ENCODE peak calls at places on chromosome 18, in five cellular contexts. One of them, this sample, is unnamed.

GRCh38 chr18:23330423-23330822 is 122.7 kb upstream of the RIOK3 start:
- DNase-seq in activated CD8-positive, alpha-beta memory T cell treated with anti-CD3 and anti-CD28 coated beads for 48 hours: no peak
- DNase-seq in germinal center: peak
- DNase-seq in OCI-LY7: peak
- DNase-seq in nucleus accumbens: no peak
- DNase-seq in this sample: no peak

GRCh38 chr18:21763846-21764646 is 23.5 kb downstream of the MIB1 start:
- DNase-seq in activated CD8-positive, alpha-beta memory T cell treated with anti-CD3 and anti-CD28 coated beads for 48 hours: no peak
- DNase-seq in germinal center: no peak
- DNase-seq in OCI-LY7: no peak
- DNase-seq in nucleus accumbens: no peak
- DNase-seq in this sample: no peak

GRCh38 chr18:36177913-36178312 is 9.4 kb upstream of the MOCOS start:
- DNase-seq in activated CD8-positive, alpha-beta memory T cell treated with anti-CD3 and anti-CD28 coated beads for 48 hours: no peak
- DNase-seq in germinal center: no peak
- DNase-seq in OCI-LY7: no peak
- DNase-seq in nucleus accumbens: no peak
- DNase-seq in this sample: no peak

GRCh38 chr18:26772691-26773090 is 92.8 kb downstream of the AQP4 start:
- DNase-seq in activated CD8-positive, alpha-beta memory T cell treated with anti-CD3 and anti-CD28 coated beads for 48 hours: no peak
- DNase-seq in germinal center: no peak
- DNase-seq in OCI-LY7: no peak
- DNase-seq in nucleus accumbens: no peak
- DNase-seq in this sample: no peak

GRCh38 chr18:4351005-4351404 is 104.1 kb downstream of the DLGAP1 start:
- DNase-seq in activated CD8-positive, alpha-beta memory T cell treated with anti-CD3 and anti-CD28 coated beads for 48 hours: no peak
- DNase-seq in germinal center: no peak
- DNase-seq in OCI-LY7: no peak
- DNase-seq in nucleus accumbens: no peak
- DNase-seq in this sample: no peak

GRCh38 chr18:53790817-53791216 is 433.7 kb downstream of the MBD2 start:
- DNase-seq in activated CD8-positive, alpha-beta memory T cell treated with anti-CD3 and anti-CD28 coated beads for 48 hours: no peak
- DNase-seq in germinal center: no peak
- DNase-seq in OCI-LY7: no peak
- DNase-seq in nucleus accumbens: no peak
- DNase-seq in this sample: peak

GRCh38 chr18:37395138-37395537 is 170.5 kb downstream of the CELF4 start:
- DNase-seq in activated CD8-positive, alpha-beta memory T cell treated with anti-CD3 and anti-CD28 coated beads for 48 hours: no peak
- DNase-seq in germinal center: no peak
- DNase-seq in OCI-LY7: no peak
- DNase-seq in nucleus accumbens: no peak
- DNase-seq in this sample: no peak

GRCh38 chr18:9348079-9348671 is 13.6 kb downstream of the TWSG1 start:
- DNase-seq in activated CD8-positive, alpha-beta memory T cell treated with anti-CD3 and anti-CD28 coated beads for 48 hours: no peak
- DNase-seq in germinal center: no peak
- DNase-seq in OCI-LY7: no peak
- DNase-seq in nucleus accumbens: no peak
- DNase-seq in this sample: no peak

GRCh38 chr18:49608892-49609291 is 47.0 kb downstream of the LIPG start:
- DNase-seq in activated CD8-positive, alpha-beta memory T cell treated with anti-CD3 and anti-CD28 coated beads for 48 hours: no peak
- DNase-seq in germinal center: no peak
- DNase-seq in OCI-LY7: no peak
- DNase-seq in nucleus accumbens: no peak
- DNase-seq in this sample: no peak

GRCh38 chr18:48987821-48988220 is 37.1 kb upstream of the SMAD7 start:
- DNase-seq in activated CD8-positive, alpha-beta memory T cell treated with anti-CD3 and anti-CD28 coated beads for 48 hours: no peak
- DNase-seq in germinal center: no peak
- DNase-seq in OCI-LY7: no peak
- DNase-seq in nucleus accumbens: no peak
- DNase-seq in this sample: no peak

GRCh38 chr18:22347624-22348511 is 69.8 kb downstream of the CTAGE1 start:
- DNase-seq in activated CD8-positive, alpha-beta memory T cell treated with anti-CD3 and anti-CD28 coated beads for 48 hours: no peak
- DNase-seq in germinal center: no peak
- DNase-seq in OCI-LY7: no peak
- DNase-seq in nucleus accumbens: no peak
- DNase-seq in this sample: no peak

GRCh38 chr18:48709371-48709770 is 170.5 kb downstream of the CTIF start:
- DNase-seq in activated CD8-positive, alpha-beta memory T cell treated with anti-CD3 and anti-CD28 coated beads for 48 hours: no peak
- DNase-seq in germinal center: no peak
- DNase-seq in OCI-LY7: no peak
- DNase-seq in nucleus accumbens: no peak
- DNase-seq in this sample: no peak

GRCh38 chr18:51236225-51236624 is 38.7 kb upstream of the MEX3C start:
- DNase-seq in activated CD8-positive, alpha-beta memory T cell treated with anti-CD3 and anti-CD28 coated beads for 48 hours: no peak
- DNase-seq in germinal center: no peak
- DNase-seq in OCI-LY7: no peak
- DNase-seq in nucleus accumbens: no peak
- DNase-seq in this sample: no peak

GRCh38 chr18:45962461-45962860 is 4.7 kb downstream of the EPG5 start:
- DNase-seq in activated CD8-positive, alpha-beta memory T cell treated with anti-CD3 and anti-CD28 coated beads for 48 hours: no peak
- DNase-seq in germinal center: no peak
- DNase-seq in OCI-LY7: no peak
- DNase-seq in nucleus accumbens: no peak
- DNase-seq in this sample: peak

GRCh38 chr18:45793295-45793965 is 32.0 kb upstream of the SIGLEC15 start:
- DNase-seq in activated CD8-positive, alpha-beta memory T cell treated with anti-CD3 and anti-CD28 coated beads for 48 hours: no peak
- DNase-seq in germinal center: no peak
- DNase-seq in OCI-LY7: no peak
- DNase-seq in nucleus accumbens: no peak
- DNase-seq in this sample: peak

GRCh38 chr18:59273936-59274928 is 978 bp upstream of the RAX start:
- DNase-seq in activated CD8-positive, alpha-beta memory T cell treated with anti-CD3 and anti-CD28 coated beads for 48 hours: no peak
- DNase-seq in germinal center: no peak
- DNase-seq in OCI-LY7: no peak
- DNase-seq in nucleus accumbens: no peak
- DNase-seq in this sample: no peak

GRCh38 chr18:3593381-3593903 is 143.5 kb downstream of the TGIF1 start:
- DNase-seq in activated CD8-positive, alpha-beta memory T cell treated with anti-CD3 and anti-CD28 coated beads for 48 hours: no peak
- DNase-seq in germinal center: no peak
- DNase-seq in OCI-LY7: no peak
- DNase-seq in nucleus accumbens: no peak
- DNase-seq in this sample: peak

GRCh38 chr18:22170421-22171262 is 1.3 kb downstream of the GATA6 start:
- DNase-seq in activated CD8-positive, alpha-beta memory T cell treated with anti-CD3 and anti-CD28 coated beads for 48 hours: no peak
- DNase-seq in germinal center: no peak
- DNase-seq in OCI-LY7: no peak
- DNase-seq in nucleus accumbens: no peak
- DNase-seq in this sample: no peak

GRCh38 chr18:57359433-57359832 is 7.1 kb downstream of the ST8SIA3 start:
- DNase-seq in activated CD8-positive, alpha-beta memory T cell treated with anti-CD3 and anti-CD28 coated beads for 48 hours: no peak
- DNase-seq in germinal center: no peak
- DNase-seq in OCI-LY7: no peak
- DNase-seq in nucleus accumbens: no peak
- DNase-seq in this sample: no peak

GRCh38 chr18:32478317-32478716 is 7.6 kb upstream of the GAREM1 start:
- DNase-seq in activated CD8-positive, alpha-beta memory T cell treated with anti-CD3 and anti-CD28 coated beads for 48 hours: no peak
- DNase-seq in germinal center: no peak
- DNase-seq in OCI-LY7: no peak
- DNase-seq in nucleus accumbens: no peak
- DNase-seq in this sample: no peak

GRCh38 chr18:43893001-43893637 is 615.8 kb upstream of the SYT4 start:
- DNase-seq in activated CD8-positive, alpha-beta memory T cell treated with anti-CD3 and anti-CD28 coated beads for 48 hours: no peak
- DNase-seq in germinal center: no peak
- DNase-seq in OCI-LY7: no peak
- DNase-seq in nucleus accumbens: no peak
- DNase-seq in this sample: peak

GRCh38 chr18:43122955-43123354 is 7.5 kb upstream of the RIT2 start:
- DNase-seq in activated CD8-positive, alpha-beta memory T cell treated with anti-CD3 and anti-CD28 coated beads for 48 hours: no peak
- DNase-seq in germinal center: no peak
- DNase-seq in OCI-LY7: no peak
- DNase-seq in nucleus accumbens: no peak
- DNase-seq in this sample: no peak

GRCh38 chr18:2325308-2325849 is 245.9 kb downstream of the METTL4 start:
- DNase-seq in activated CD8-positive, alpha-beta memory T cell treated with anti-CD3 and anti-CD28 coated beads for 48 hours: no peak
- DNase-seq in germinal center: no peak
- DNase-seq in OCI-LY7: no peak
- DNase-seq in nucleus accumbens: no peak
- DNase-seq in this sample: no peak

GRCh38 chr18:63016270-63016669 is 300.9 kb downstream of the PHLPP1 start:
- DNase-seq in activated CD8-positive, alpha-beta memory T cell treated with anti-CD3 and anti-CD28 coated beads for 48 hours: no peak
- DNase-seq in germinal center: peak
- DNase-seq in OCI-LY7: peak
- DNase-seq in nucleus accumbens: no peak
- DNase-seq in this sample: peak

GRCh38 chr18:52236134-52236533 is 103.9 kb upstream of the DCC start:
- DNase-seq in activated CD8-positive, alpha-beta memory T cell treated with anti-CD3 and anti-CD28 coated beads for 48 hours: no peak
- DNase-seq in germinal center: no peak
- DNase-seq in OCI-LY7: no peak
- DNase-seq in nucleus accumbens: no peak
- DNase-seq in this sample: no peak

GRCh38 chr18:36464126-36464651 is 166.7 kb downstream of the FHOD3 start:
- DNase-seq in activated CD8-positive, alpha-beta memory T cell treated with anti-CD3 and anti-CD28 coated beads for 48 hours: no peak
- DNase-seq in germinal center: no peak
- DNase-seq in OCI-LY7: no peak
- DNase-seq in nucleus accumbens: no peak
- DNase-seq in this sample: no peak

GRCh38 chr18:27844416-27844792 is 332.5 kb downstream of the CDH2 start:
- DNase-seq in activated CD8-positive, alpha-beta memory T cell treated with anti-CD3 and anti-CD28 coated beads for 48 hours: no peak
- DNase-seq in germinal center: no peak
- DNase-seq in OCI-LY7: no peak
- DNase-seq in nucleus accumbens: no peak
- DNase-seq in this sample: peak

GRCh38 chr18:5309888-5310470 is 14.5 kb upstream of the ZBTB14 start:
- DNase-seq in activated CD8-positive, alpha-beta memory T cell treated with anti-CD3 and anti-CD28 coated beads for 48 hours: no peak
- DNase-seq in germinal center: peak
- DNase-seq in OCI-LY7: peak
- DNase-seq in nucleus accumbens: no peak
- DNase-seq in this sample: no peak

GRCh38 chr18:44943201-44943881 is 262.7 kb downstream of the SETBP1 start:
- DNase-seq in activated CD8-positive, alpha-beta memory T cell treated with anti-CD3 and anti-CD28 coated beads for 48 hours: no peak
- DNase-seq in germinal center: no peak
- DNase-seq in OCI-LY7: no peak
- DNase-seq in nucleus accumbens: no peak
- DNase-seq in this sample: peak

GRCh38 chr18:21230436-21230835 is 11.6 kb upstream of the GREB1L start:
- DNase-seq in activated CD8-positive, alpha-beta memory T cell treated with anti-CD3 and anti-CD28 coated beads for 48 hours: no peak
- DNase-seq in germinal center: no peak
- DNase-seq in OCI-LY7: no peak
- DNase-seq in nucleus accumbens: no peak
- DNase-seq in this sample: no peak

GRCh38 chr18:58026395-58026794 is 17.6 kb upstream of the NEDD4L start:
- DNase-seq in activated CD8-positive, alpha-beta memory T cell treated with anti-CD3 and anti-CD28 coated beads for 48 hours: no peak
- DNase-seq in germinal center: no peak
- DNase-seq in OCI-LY7: no peak
- DNase-seq in nucleus accumbens: no peak
- DNase-seq in this sample: no peak

GRCh38 chr18:8814206-8814605 is 108.8 kb downstream of the MTCL1 start:
- DNase-seq in activated CD8-positive, alpha-beta memory T cell treated with anti-CD3 and anti-CD28 coated beads for 48 hours: no peak
- DNase-seq in germinal center: no peak
- DNase-seq in OCI-LY7: no peak
- DNase-seq in nucleus accumbens: no peak
- DNase-seq in this sample: no peak

GRCh38 chr18:13323186-13323585 is 104.6 kb downstream of the LDLRAD4 start:
- DNase-seq in activated CD8-positive, alpha-beta memory T cell treated with anti-CD3 and anti-CD28 coated beads for 48 hours: no peak
- DNase-seq in germinal center: no peak
- DNase-seq in OCI-LY7: no peak
- DNase-seq in nucleus accumbens: no peak
- DNase-seq in this sample: no peak

GRCh38 chr18:12990128-12990485 is 1.1 kb upstream of the CEP192 start:
- DNase-seq in activated CD8-positive, alpha-beta memory T cell treated with anti-CD3 and anti-CD28 coated beads for 48 hours: peak
- DNase-seq in germinal center: no peak
- DNase-seq in OCI-LY7: no peak
- DNase-seq in nucleus accumbens: no peak
- DNase-seq in this sample: no peak

GRCh38 chr18:8116346-8117007 is 492.8 kb upstream of the RAB12 start:
- DNase-seq in activated CD8-positive, alpha-beta memory T cell treated with anti-CD3 and anti-CD28 coated beads for 48 hours: no peak
- DNase-seq in germinal center: no peak
- DNase-seq in OCI-LY7: no peak
- DNase-seq in nucleus accumbens: no peak
- DNase-seq in this sample: peak

GRCh38 chr18:2903006-2903405 is 56.2 kb downstream of the EMILIN2 start:
- DNase-seq in activated CD8-positive, alpha-beta memory T cell treated with anti-CD3 and anti-CD28 coated beads for 48 hours: no peak
- DNase-seq in germinal center: no peak
- DNase-seq in OCI-LY7: no peak
- DNase-seq in nucleus accumbens: no peak
- DNase-seq in this sample: no peak

GRCh38 chr18:37385846-37386435 is 179.7 kb downstream of the CELF4 start:
- DNase-seq in activated CD8-positive, alpha-beta memory T cell treated with anti-CD3 and anti-CD28 coated beads for 48 hours: no peak
- DNase-seq in germinal center: peak
- DNase-seq in OCI-LY7: peak
- DNase-seq in nucleus accumbens: no peak
- DNase-seq in this sample: no peak

GRCh38 chr18:72468011-72468710 is 76.0 kb downstream of the CBLN2 start:
- DNase-seq in activated CD8-positive, alpha-beta memory T cell treated with anti-CD3 and anti-CD28 coated beads for 48 hours: no peak
- DNase-seq in germinal center: no peak
- DNase-seq in OCI-LY7: no peak
- DNase-seq in nucleus accumbens: no peak
- DNase-seq in this sample: no peak

GRCh38 chr18:51339866-51340265 is 142.4 kb upstream of the MEX3C start:
- DNase-seq in activated CD8-positive, alpha-beta memory T cell treated with anti-CD3 and anti-CD28 coated beads for 48 hours: no peak
- DNase-seq in germinal center: no peak
- DNase-seq in OCI-LY7: no peak
- DNase-seq in nucleus accumbens: no peak
- DNase-seq in this sample: no peak

GRCh38 chr18:42310956-42311355 is 355.9 kb downstream of the PIK3C3 start:
- DNase-seq in activated CD8-positive, alpha-beta memory T cell treated with anti-CD3 and anti-CD28 coated beads for 48 hours: no peak
- DNase-seq in germinal center: no peak
- DNase-seq in OCI-LY7: no peak
- DNase-seq in nucleus accumbens: no peak
- DNase-seq in this sample: no peak

This sample was measured in BJ.